ENCODE peak calls at places on chromosome 9, in four cellular contexts. One of them, this sample, is unnamed.

GRCh38 chr9:131142160-131142559 is 16.8 kb downstream of the NUP214 start:
- DNase-seq in ureter: no peak
- DNase-seq in NCI-H774: no peak
- DNase-seq in NCI-H345: no peak
- DNase-seq in this sample: no peak

GRCh38 chr9:108569624-108570023 is 286.2 kb downstream of the ACTL7B start:
- DNase-seq in ureter: no peak
- DNase-seq in NCI-H774: no peak
- DNase-seq in NCI-H345: no peak
- DNase-seq in this sample: no peak

GRCh38 chr9:136671646-136672430 is 9.1 kb downstream of the EGFL7 start:
- DNase-seq in ureter: no peak
- DNase-seq in NCI-H774: no peak
- DNase-seq in NCI-H345: peak
- DNase-seq in this sample: no peak

GRCh38 chr9:98866435-98867108 is 59.1 kb downstream of the GALNT12 start:
- DNase-seq in ureter: no peak
- DNase-seq in NCI-H774: no peak
- DNase-seq in NCI-H345: no peak
- DNase-seq in this sample: no peak

GRCh38 chr9:80556631-80557030 is 984.9 kb downstream of the TLE4 start:
- DNase-seq in ureter: no peak
- DNase-seq in NCI-H774: no peak
- DNase-seq in NCI-H345: no peak
- DNase-seq in this sample: no peak

GRCh38 chr9:93902051-93902779 is 52.9 kb downstream of the BARX1 start:
- DNase-seq in ureter: peak
- DNase-seq in NCI-H774: no peak
- DNase-seq in NCI-H345: no peak
- DNase-seq in this sample: no peak

GRCh38 chr9:94147776-94148175 is 63.5 kb downstream of the PTPDC1 start:
- DNase-seq in ureter: no peak
- DNase-seq in NCI-H774: no peak
- DNase-seq in NCI-H345: no peak
- DNase-seq in this sample: no peak

GRCh38 chr9:100731557-100731956 is 153.7 kb downstream of the CAVIN4 start:
- DNase-seq in ureter: no peak
- DNase-seq in NCI-H774: no peak
- DNase-seq in NCI-H345: no peak
- DNase-seq in this sample: no peak

GRCh38 chr9:120692901-120693573 is 21.2 kb downstream of the MEGF9 start:
- DNase-seq in ureter: no peak
- DNase-seq in NCI-H774: no peak
- DNase-seq in NCI-H345: no peak
- DNase-seq in this sample: no peak

GRCh38 chr9:11045589-11045988 is 432.8 kb upstream of the PTPRD start:
- DNase-seq in ureter: no peak
- DNase-seq in NCI-H774: no peak
- DNase-seq in NCI-H345: no peak
- DNase-seq in this sample: no peak

This sample was measured in DMS153.